ENCODE peak calls at places on chromosomes 12 and 14, in eight cellular contexts. M is HT-29; C is dermis microvascular lymphatic vessel endothelial cell; F is Ammon's horn; V is amniotic stem cell; W is activated CD8-positive, alpha-beta T cell treated with anti-CD3 and anti-CD28 coated beads, Interleukin-2, amount 10 ng/mL, durations not matched to agents 7 days and 5 days; D is stimulated activated CD8-positive, alpha-beta memory T cell treated with anti-CD3 and anti-CD28 coated beads, Interleukin-2, amount 100 ng/mL, for 1 hour; I is left ventricle myocardium inferior. B is an unnamed sample.
A peak's percentile ranks its signal among the peaks of the same experiment; 100 is the strongest.

GRCh38 chr12:88026196-88026595 is 3.0 kb downstream of the C12orf50 start:
- DNase-seq in M (no peak), C (no peak), F (no peak), V (no peak), W (no peak), D (no peak), I (no peak), B (no peak)

GRCh38 chr14:74539503-74539902 is 45.9 kb downstream of the ISCA2 start:
- DNase-seq in M (no peak), C (no peak), F (no peak), V (no peak), W (no peak), D (no peak), I (no peak), B (no peak)

GRCh38 chr12:110279976-110280783 is 867 bp upstream of the ATP2A2 start:
- DNase-seq in M (peak; percentile 74), C (peak; percentile 56), F (peak; percentile 51), V (no peak), W (peak; percentile 53), D (peak; percentile 29), I (peak; percentile 66), B (no peak)

GRCh38 chr12:127552838-127553237 is 714.1 kb upstream of the TMEM132C start:
- DNase-seq in M (no peak), C (no peak), F (no peak), V (no peak), W (no peak), D (no peak), I (no peak), B (no peak)

GRCh38 chr14:52032196-52032865 is 36.5 kb downstream of the NID2 start:
- DNase-seq in M (no peak), C (no peak), F (no peak), V (no peak), W (no peak), D (no peak), I (no peak), B (no peak)

GRCh38 chr12:115023279-115023678 is 339.3 kb upstream of the TBX3 start:
- DNase-seq in M (no peak), C (no peak), F (peak; percentile 14), V (no peak), W (no peak), D (no peak), I (peak; percentile 49), B (no peak)

GRCh38 chr14:53870997-53871396 is 85.6 kb downstream of the BMP4 start:
- DNase-seq in M (no peak), C (no peak), F (no peak), V (no peak), W (no peak), D (no peak), I (no peak), B (no peak)

GRCh38 chr14:43729149-43729548 is 777.9 kb downstream of the FSCB start:
- DNase-seq in M (no peak), C (no peak), F (no peak), V (no peak), W (no peak), D (no peak), I (no peak), B (no peak)

GRCh38 chr14:102991376-102991775 is 66.0 kb downstream of the CDC42BPB start:
- DNase-seq in M (no peak), C (no peak), F (no peak), V (no peak), W (no peak), D (no peak), I (no peak), B (no peak)

GRCh38 chr12:92158711-92159534 is 13.3 kb upstream of the BTG1 start:
- DNase-seq in M (no peak), C (no peak), F (peak; percentile 33), V (no peak), W (no peak), D (no peak), I (no peak), B (no peak)

GRCh38 chr14:65565948-65566347 is 153.4 kb downstream of the FUT8 start:
- DNase-seq in M (no peak), C (no peak), F (no peak), V (no peak), W (no peak), D (no peak), I (no peak), B (no peak)

GRCh38 chr14:75069811-75070145 is 337 bp downstream of the ZC2HC1C start:
- DNase-seq in M (no peak), C (no peak), F (no peak), V (no peak), W (no peak), D (no peak), I (no peak), B (no peak)

GRCh38 chr12:71503579-71504470 is 64.2 kb downstream of the LGR5 start:
- DNase-seq in M (no peak), C (no peak), F (no peak), V (no peak), W (no peak), D (no peak), I (no peak), B (no peak)

GRCh38 chr12:50362671-50363070 is 33.7 kb downstream of the FAM186A start:
- DNase-seq in M (no peak), C (no peak), F (no peak), V (no peak), W (no peak), D (no peak), I (no peak), B (no peak)

GRCh38 chr14:94116701-94117100 is 6.2 kb downstream of the IFI27 start:
- DNase-seq in M (no peak), C (no peak), F (no peak), V (no peak), W (no peak), D (no peak), I (no peak), B (no peak)

GRCh38 chr12:54053625-54054441 is at the start of gene HOXC4:
- DNase-seq in M (no peak), C (no peak), F (peak; percentile 17), V (no peak), W (peak; percentile 51), D (no peak), I (no peak), B (no peak)

GRCh38 chr12:124252964-124253363 is 41.9 kb upstream of the RFLNA start:
- DNase-seq in M (no peak), C (no peak), F (no peak), V (no peak), W (no peak), D (no peak), I (no peak), B (no peak)

GRCh38 chr14:36797634-36798033 is 136.0 kb downstream of the PAX9 start:
- DNase-seq in M (no peak), C (no peak), F (no peak), V (no peak), W (no peak), D (no peak), I (no peak), B (no peak)

GRCh38 chr14:98163285-98163741 is 1108.7 kb downstream of the BCL11B start:
- DNase-seq in M (no peak), C (no peak), F (no peak), V (no peak), W (peak; percentile 19), D (no peak), I (no peak), B (no peak)

GRCh38 chr14:92819011-92819410 is 24.9 kb downstream of the GOLGA5 start:
- DNase-seq in M (no peak), C (no peak), F (no peak), V (no peak), W (no peak), D (no peak), I (no peak), B (no peak)

GRCh38 chr14:35858521-35859209 is 32.5 kb downstream of the BRMS1L start:
- DNase-seq in M (no peak), C (no peak), F (no peak), V (no peak), W (no peak), D (no peak), I (no peak), B (no peak)

GRCh38 chr14:102737402-102738372 is 39.6 kb upstream of the TRAF3 start:
- DNase-seq in M (no peak), C (no peak), F (no peak), V (no peak), W (no peak), D (no peak), I (no peak), B (no peak)